ENCODE peak calls at places on chromosome 13, in seven cellular contexts. L is body of pancreas, N is fibroblast of the aortic adventitia, G is choroid plexus epithelial cell, E is nephron progenitor cell, D is AG09319, V is GM20000. Z is an unnamed sample.

GRCh38 chr13:23466144-23467002 is 32.9 kb upstream of the SACS start:
- DNase-seq in L (peak), N (peak), G (peak), E (peak), D (peak), V (peak), Z (peak)

GRCh38 chr13:42643076-42643475 is 69.1 kb downstream of the TNFSF11 start:
- DNase-seq in L (no peak), N (no peak), G (no peak), E (no peak), D (no peak), V (no peak), Z (no peak)

GRCh38 chr13:40059540-40060232 is 404.2 kb downstream of the COG6 start:
- DNase-seq in L (peak), N (no peak), G (peak), E (no peak), D (no peak), V (no peak), Z (no peak)

GRCh38 chr13:20136781-20137703 is 23.8 kb downstream of the GJA3 start:
- DNase-seq in L (peak), N (no peak), G (peak), E (peak), D (no peak), V (peak), Z (peak)

GRCh38 chr13:79723462-79724116 is 242.6 kb downstream of the NDFIP2 start:
- DNase-seq in L (no peak), N (no peak), G (no peak), E (no peak), D (no peak), V (no peak), Z (no peak)

GRCh38 chr13:37617162-37617561 is 18.6 kb upstream of the POSTN start:
- DNase-seq in L (no peak), N (peak), G (peak), E (no peak), D (no peak), V (no peak), Z (no peak)

GRCh38 chr13:91319996-91320395 is 27.5 kb upstream of the MIR17HG start:
- DNase-seq in L (no peak), N (no peak), G (no peak), E (no peak), D (no peak), V (no peak), Z (no peak)

GRCh38 chr13:27504126-27504525 is 53.8 kb upstream of the MTIF3 start:
- DNase-seq in L (no peak), N (no peak), G (no peak), E (no peak), D (no peak), V (no peak), Z (no peak)

GRCh38 chr13:42110410-42111155 is 62.1 kb downstream of the DGKH start:
- DNase-seq in L (peak), N (peak), G (peak), E (peak), D (peak), V (peak), Z (peak)

GRCh38 chr13:92954746-92955145 is 271.9 kb upstream of the GPC6 start:
- DNase-seq in L (no peak), N (no peak), G (no peak), E (no peak), D (no peak), V (no peak), Z (no peak)

GRCh38 chr13:36706755-36707154 is 32.9 kb downstream of the SERTM1 start:
- DNase-seq in L (no peak), N (peak), G (peak), E (no peak), D (no peak), V (no peak), Z (no peak)

GRCh38 chr13:24085662-24086061 is 74.9 kb upstream of the SPATA13 start:
- DNase-seq in L (peak), N (no peak), G (no peak), E (no peak), D (no peak), V (no peak), Z (no peak)

GRCh38 chr13:33968520-33969507 is 150.9 kb downstream of the RFC3 start:
- DNase-seq in L (no peak), N (no peak), G (no peak), E (no peak), D (no peak), V (no peak), Z (no peak)

GRCh38 chr13:39895254-39895653 is 239.8 kb downstream of the COG6 start:
- DNase-seq in L (no peak), N (peak), G (peak), E (no peak), D (no peak), V (no peak), Z (no peak)

GRCh38 chr13:73800011-73800410 is 334.2 kb downstream of the KLF12 start:
- DNase-seq in L (no peak), N (no peak), G (no peak), E (no peak), D (no peak), V (no peak), Z (no peak)

GRCh38 chr13:35793823-35794222 is 317.3 kb upstream of the MAB21L1 start:
- DNase-seq in L (peak), N (peak), G (no peak), E (no peak), D (no peak), V (no peak), Z (no peak)

GRCh38 chr13:100944791-100945345 is 270.3 kb upstream of the TMTC4 start:
- DNase-seq in L (no peak), N (no peak), G (no peak), E (no peak), D (no peak), V (no peak), Z (no peak)

GRCh38 chr13:90675129-90675528 is 672.4 kb upstream of the MIR17HG start:
- DNase-seq in L (no peak), N (no peak), G (no peak), E (no peak), D (no peak), V (no peak), Z (no peak)

GRCh38 chr13:73922728-73923393 is 211.3 kb downstream of the KLF12 start:
- DNase-seq in L (no peak), N (peak), G (no peak), E (no peak), D (no peak), V (no peak), Z (no peak)

GRCh38 chr13:26257049-26257448 is 3.1 kb downstream of the CDK8 start:
- DNase-seq in L (no peak), N (no peak), G (no peak), E (no peak), D (no peak), V (peak), Z (no peak)

GRCh38 chr13:26254583-26255102 is 714 bp downstream of the CDK8 start:
- DNase-seq in L (peak), N (peak), G (peak), E (peak), D (no peak), V (peak), Z (peak)

GRCh38 chr13:26253262-26253786 is 605 bp upstream of the CDK8 start:
- DNase-seq in L (no peak), N (no peak), G (no peak), E (no peak), D (no peak), V (no peak), Z (no peak)

GRCh38 chr13:26253787-26254582 is at the start of gene CDK8:
- DNase-seq in L (peak), N (peak), G (peak), E (peak), D (peak), V (peak), Z (peak)

DNA sequence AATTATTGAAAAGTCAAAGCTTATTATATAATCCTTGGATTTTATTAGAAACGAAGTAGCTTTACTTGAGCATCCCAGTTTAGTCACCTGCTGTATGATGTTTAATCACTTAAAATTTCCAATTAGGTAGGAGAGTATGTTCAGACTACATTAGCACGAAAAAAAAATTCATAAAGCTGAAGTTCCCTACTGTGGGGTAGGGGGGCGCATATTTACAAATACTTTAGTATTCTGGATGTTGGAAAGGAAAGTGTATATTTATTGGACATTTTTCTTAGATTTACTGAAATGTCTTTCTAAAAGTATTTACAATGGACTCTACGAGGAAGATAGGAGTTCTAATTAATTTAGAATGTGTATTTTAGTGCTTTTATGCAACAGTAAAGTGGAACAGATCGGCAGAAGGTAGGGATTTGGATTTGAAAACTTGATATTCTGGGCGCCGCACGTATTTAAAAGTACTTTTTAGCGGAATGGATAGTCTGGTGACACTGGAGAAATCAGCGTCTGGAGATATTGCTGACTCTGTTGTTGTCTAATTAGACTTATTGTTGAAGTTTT is 1.9 kb downstream of the CDK8 start:
- DNase-seq in L (no peak), N (peak), G (peak), E (no peak), D (no peak), V (no peak), Z (no peak)
- TF ChIP-seq CTCF in L (peak), N (peak), G (no peak), E (peak), D (peak), V (no peak), Z (peak)

GRCh38 chr13:61466280-61466679 is 50.6 kb upstream of the PCDH20 start:
- DNase-seq in L (no peak), N (no peak), G (no peak), E (no peak), D (no peak), V (no peak), Z (no peak)
- TF ChIP-seq CTCF in L (no peak), N (no peak), G (no peak), E (peak), D (no peak), V (no peak), Z (no peak)

GRCh38 chr13:98468352-98468751 is 108.6 kb downstream of the STK24 start:
- DNase-seq in L (no peak), N (no peak), G (no peak), E (no peak), D (no peak), V (no peak), Z (no peak)
- TF ChIP-seq CTCF in L (no peak), N (no peak), G (peak), E (no peak), D (no peak), V (no peak), Z (no peak)

GRCh38 chr13:97307544-97307881 is 85.4 kb downstream of the MBNL2 start:
- DNase-seq in L (no peak), N (no peak), G (no peak), E (no peak), D (no peak), V (no peak), Z (no peak)
- TF ChIP-seq CTCF in L (no peak), N (peak), G (no peak), E (no peak), D (no peak), V (no peak), Z (no peak)

GRCh38 chr13:65990684-65991083 is 1239.5 kb downstream of the PCDH9 start:
- DNase-seq in L (no peak), N (no peak), G (no peak), E (no peak), D (no peak), V (no peak), Z (no peak)

GRCh38 chr13:65985632-65986031 is 1244.5 kb downstream of the PCDH9 start:
- DNase-seq in L (no peak), N (no peak), G (no peak), E (peak), D (no peak), V (no peak), Z (no peak)
- TF ChIP-seq CTCF in L (no peak), N (no peak), G (no peak), E (no peak), D (no peak), V (no peak), Z (no peak)

DNA sequence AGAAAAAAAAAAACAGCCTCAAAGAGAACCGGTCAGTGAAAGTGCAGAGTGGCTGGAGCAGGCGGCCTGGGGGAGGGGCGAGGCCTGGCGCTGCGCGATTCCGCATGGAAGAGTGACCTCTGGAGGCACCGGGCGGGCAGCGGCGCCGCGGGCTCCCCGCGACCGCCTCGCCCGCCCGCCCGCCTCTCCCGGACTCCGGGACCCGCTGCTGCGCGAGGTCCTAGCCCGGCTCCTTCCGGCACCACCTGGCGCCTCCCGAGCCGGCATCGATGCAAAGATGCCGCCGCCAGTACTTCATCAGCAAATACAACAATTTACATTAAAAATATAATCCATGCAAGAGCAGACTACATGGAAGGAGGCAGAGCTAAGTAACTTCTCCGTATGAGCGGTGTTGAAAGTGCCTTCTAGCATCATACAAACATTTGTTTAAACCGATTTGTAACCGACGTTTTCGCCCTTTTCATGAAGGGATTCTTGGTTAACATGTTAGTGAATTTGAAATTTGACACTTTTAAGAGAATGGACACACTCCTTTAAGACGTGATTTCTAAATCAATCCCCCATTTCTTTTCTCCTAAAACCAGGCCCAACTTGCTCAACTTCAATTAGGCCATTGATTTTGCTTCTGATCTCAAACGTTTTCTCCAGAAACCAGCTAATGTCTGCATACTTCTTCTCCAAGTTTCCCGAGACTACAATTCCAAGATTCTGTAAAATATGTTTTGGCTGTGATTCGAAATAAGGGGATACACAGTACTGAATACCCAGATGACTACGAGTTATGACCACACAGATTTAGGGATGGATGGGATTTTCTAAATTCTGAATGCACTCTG is 2.1 kb downstream of the EFNB2 start:
- DNase-seq in L (peak), N (peak), G (peak), E (peak), D (peak), V (peak), Z (peak)
- TF ChIP-seq CTCF in L (peak), N (peak), G (peak), E (peak), D (peak), V (no peak), Z (peak)

GRCh38 chr13:51767100-51767499 is 36.9 kb downstream of the DHRS12 start:
- DNase-seq in L (no peak), N (no peak), G (no peak), E (no peak), D (no peak), V (no peak), Z (no peak)
- TF ChIP-seq CTCF in L (no peak), N (no peak), G (peak), E (no peak), D (no peak), V (no peak), Z (peak)

Z was measured in GM13977.